ENCODE peak calls at places on chromosome 17, in seven cellular contexts. B is activated naive CD8-positive, alpha-beta T cell treated with anti-CD3 and anti-CD28 coated beads, Interleukin-2, amount 10 ng/mL, durations not matched to agents 7 days and 5 days; N is heart right ventricle; M is GM23338; O is H7; J is right lobe of liver; A is activated CD8-positive, alpha-beta memory T cell treated with anti-CD3 and anti-CD28 coated beads for 4 hours. R is an unnamed sample.

GRCh38 chr17:78599419-78599818 is 22.2 kb upstream of the DNAH17 start:
- DNase-seq in A (no peak), M (no peak), B (no peak), J (no peak), O (no peak), N (no peak), R (peak)

GRCh38 chr17:9456265-9456664 is 119.4 kb downstream of the STX8 start:
- DNase-seq in B (no peak), O (no peak), N (peak), J (no peak), A (no peak), M (no peak), R (no peak)

GRCh38 chr17:76550712-76551615 is 11.1 kb downstream of the PRCD start:
- DNase-seq in M (peak), O (no peak), J (no peak), A (no peak), N (no peak), B (no peak), R (no peak)

GRCh38 chr17:49285716-49286115 is 55.1 kb upstream of the PHOSPHO1 start:
- DNase-seq in B (no peak), M (no peak), N (no peak), J (peak), A (no peak), O (no peak), R (no peak)

GRCh38 chr17:1486802-1487695 is 5.4 kb downstream of the MYO1C start:
- DNase-seq in B (peak), J (no peak), M (peak), O (peak), N (peak), A (peak), R (peak)

GRCh38 chr17:64769712-64770111 is 107.6 kb upstream of the SMURF2 start:
- DNase-seq in N (no peak), M (no peak), A (no peak), O (no peak), B (no peak), J (no peak), R (no peak)

GRCh38 chr17:57668332-57668731 is 76.8 kb downstream of the CCDC182 start:
- DNase-seq in O (no peak), N (no peak), M (no peak), A (no peak), J (no peak), B (no peak), R (no peak)

GRCh38 chr17:51709867-51710266 is 448.6 kb downstream of the CA10 start:
- DNase-seq in M (no peak), A (no peak), B (no peak), J (no peak), O (no peak), N (no peak), R (no peak)

GRCh38 chr17:44556114-44556853 is 1.0 kb upstream of the FZD2 start:
- DNase-seq in O (peak), B (peak), N (peak), M (peak), A (no peak), J (no peak), R (peak)

GRCh38 chr17:9959377-9959981 is 54.4 kb upstream of the RCVRN start:
- DNase-seq in M (peak), O (peak), N (no peak), B (peak), A (no peak), J (peak), R (peak)

GRCh38 chr17:8020776-8021564 is 17.9 kb upstream of the ALOX15B start:
- DNase-seq in O (no peak), B (no peak), N (no peak), M (no peak), J (no peak), A (no peak), R (no peak)

GRCh38 chr17:43453331-43453812 is 30.4 kb upstream of the DHX8 start:
- DNase-seq in B (no peak), J (no peak), A (no peak), O (no peak), N (peak), M (no peak), R (no peak)

R was measured in NCI-H82.